ENCODE peak calls at places on chromosomes 13 and 19, in ten cellular contexts. A, X, J, S, O, F, G, V, T and E are unnamed samples. For H3K4me1, the result is how much of the 10 kb centered on the place peaks cover.

GRCh38 chr13:25625361-25625760 is 253.6 kb downstream of the ATP8A2 start:
- DNase-seq in A (no peak), X (no peak), J (no peak), S (no peak), O (no peak), F (no peak), G (no peak), V (no peak), T (no peak), E (no peak)

GRCh38 chr13:52454459-52454824 is 836 bp upstream of the CKAP2 start:
- DNase-seq in A (no peak), X (no peak), J (peak), S (peak), O (no peak), F (no peak), G (peak), V (peak), T (peak), E (peak)

GRCh38 chr13:35470671-35471465 is 5.6 kb downstream of the MAB21L1 start:
- DNase-seq in A (peak), X (peak), J (peak), S (peak), O (peak), F (peak), G (peak), V (peak), T (no peak), E (no peak)

GRCh38 chr19:32566246-32566830 is 14.7 kb upstream of the PDCD5 start:
- DNase-seq in A (no peak), X (no peak), J (peak), S (no peak), O (peak), F (no peak), G (no peak), V (no peak), T (no peak), E (no peak)

GRCh38 chr13:76685938-76686337 is 200.3 kb downstream of the KCTD12 start:
- DNase-seq in A (no peak), X (no peak), J (no peak), S (no peak), O (no peak), F (no peak), G (no peak), V (no peak), T (no peak), E (no peak)

GRCh38 chr19:16581145-16581970 is 9.1 kb upstream of the SLC35E1 start:
- DNase-seq in A (peak), X (no peak), J (no peak), S (no peak), O (no peak), F (peak), G (no peak), V (no peak), T (no peak), E (no peak)

GRCh38 chr19:40585677-40586422 is 9.2 kb downstream of the SHKBP1 start:
- DNase-seq in A (no peak), X (no peak), J (peak), S (no peak), O (peak), F (no peak), G (peak), V (no peak), T (no peak), E (no peak)

GRCh38 chr19:43735957-43736356 is 18.8 kb downstream of the SMG9 start:
- DNase-seq in A (no peak), X (no peak), J (peak), S (no peak), O (no peak), F (no peak), G (no peak), V (no peak), T (no peak), E (no peak)

GRCh38 chr13:97434417-97435296 is 688 bp downstream of the RAP2A start:
- DNase-seq in A (peak), X (peak), J (peak), S (no peak), O (peak), F (peak), G (peak), V (peak), T (peak), E (peak)

GRCh38 chr13:38053896-38054295 is 184.3 kb upstream of the TRPC4 start:
- DNase-seq in A (no peak), X (no peak), J (no peak), S (no peak), O (no peak), F (no peak), G (no peak), V (no peak), T (no peak), E (no peak)

GRCh38 chr19:1904385-1905070 is 671 bp upstream of the ADAT3 start:
- DNase-seq in A (no peak), X (no peak), J (no peak), S (peak), O (peak), F (no peak), G (no peak), V (peak), T (no peak), E (peak)

GRCh38 chr13:41503386-41503785 is 46.0 kb downstream of the RGCC start:
- DNase-seq in A (no peak), X (no peak), J (no peak), S (no peak), O (no peak), F (no peak), G (no peak), V (no peak), T (no peak), E (no peak)

GRCh38 chr13:39037410-39037879 is 444 bp downstream of the PROSER1 start:
- DNase-seq in A (no peak), X (no peak), J (no peak), S (no peak), O (no peak), F (no peak), G (no peak), V (no peak), T (no peak), E (no peak)

GRCh38 chr13:75643693-75644092 is 7.6 kb downstream of the LMO7 start:
- DNase-seq in A (no peak), X (no peak), J (no peak), S (no peak), O (no peak), F (no peak), G (no peak), V (no peak), T (no peak), E (no peak)

GRCh38 chr19:53161123-53161522 is 2.3 kb upstream of the ZNF347 start:
- DNase-seq in A (no peak), X (no peak), J (no peak), S (no peak), O (no peak), F (no peak), G (no peak), V (no peak), T (no peak), E (no peak)

GRCh38 chr13:23433171-23434153 is at the start of gene SACS:
- DNase-seq in A (peak), X (no peak), J (peak), S (peak), O (peak), F (peak), G (peak), V (no peak), T (no peak), E (no peak)

GRCh38 chr13:28138756-28139470 is 568 bp downstream of the PAN3 start:
- DNase-seq in A (peak), X (peak), J (peak), S (peak), O (peak), F (peak), G (peak), V (peak), T (peak), E (peak)

GRCh38 chr19:16078311-16078758 is 2.0 kb downstream of the TPM4 start:
- DNase-seq in A (no peak), X (peak), J (peak), S (peak), O (no peak), F (no peak), G (no peak), V (peak), T (peak), E (no peak)

GRCh38 chr19:17307876-17308377 is 1.4 kb upstream of the DDA1 start:
- DNase-seq in A (no peak), X (no peak), J (no peak), S (no peak), O (no peak), F (no peak), G (no peak), V (no peak), T (no peak), E (no peak)

GRCh38 chr13:35927554-35927953 is 203.6 kb downstream of the DCLK1 start:
- DNase-seq in A (peak), X (no peak), J (peak), S (no peak), O (peak), F (no peak), G (peak), V (no peak), T (no peak), E (no peak)

GRCh38 chr13:102392810-102393209 is 9.0 kb downstream of the FGF14 start:
- DNase-seq in A (no peak), X (no peak), J (no peak), S (no peak), O (no peak), F (no peak), G (no peak), V (no peak), T (no peak), E (no peak)

GRCh38 chr19:8334458-8335342 is 8.4 kb downstream of the KANK3 start:
- DNase-seq in A (no peak), X (peak), J (peak), S (peak), O (peak), F (no peak), G (peak), V (peak), T (peak), E (no peak)

GRCh38 chr13:46600943-46601311 is 48.0 kb downstream of the LRCH1 start:
- DNase-seq in A (no peak), X (no peak), J (no peak), S (no peak), O (no peak), F (no peak), G (no peak), V (no peak), T (no peak), E (no peak)

GRCh38 chr19:17762505-17763229 is 11.4 kb downstream of the FCHO1 start:
- DNase-seq in A (peak), X (no peak), J (peak), S (peak), O (peak), F (no peak), G (peak), V (peak), T (no peak), E (no peak)

GRCh38 chr19:47790398-47790814 is 11.9 kb downstream of the SELENOW start:
- DNase-seq in A (peak), X (peak), J (peak), S (peak), O (peak), F (no peak), G (peak), V (peak), T (peak), E (peak)

GRCh38 chr13:20295956-20296355 is 63.8 kb upstream of the GJB6 start:
- DNase-seq in A (no peak), X (no peak), J (no peak), S (no peak), O (no peak), F (no peak), G (no peak), V (no peak), T (no peak), E (no peak)

GRCh38 chr19:58351996-58352755 is 1.1 kb downstream of the A1BG start:
- DNase-seq in A (no peak), X (no peak), J (no peak), S (no peak), O (no peak), F (no peak), G (no peak), V (no peak), T (no peak), E (no peak)

GRCh38 chr13:19967619-19968018 is 9.1 kb downstream of the ZMYM2 start:
- DNase-seq in A (no peak), X (no peak), J (no peak), S (no peak), O (peak), F (no peak), G (peak), V (no peak), T (peak), E (no peak)

GRCh38 chr13:47794963-47795362 is 206.1 kb downstream of the SUCLA2 start:
- DNase-seq in A (no peak), X (no peak), J (peak), S (no peak), O (peak), F (no peak), G (no peak), V (no peak), T (peak), E (no peak)

GRCh38 chr13:98541701-98542203 is 35.2 kb downstream of the STK24 start:
- DNase-seq in A (peak), X (no peak), J (no peak), S (no peak), O (no peak), F (no peak), G (peak), V (no peak), T (no peak), E (no peak)
- H3K4me1 ChIP-seq in A (half or more), X (half or more), J (under half), S (under half), O (under half), F (half or more), G (under half), V (half or more), T (half or more), E (under half)

GRCh38 chr19:6480843-6481415 is 658 bp downstream of the DENND1C start:
- DNase-seq in A (no peak), X (no peak), J (no peak), S (no peak), O (no peak), F (no peak), G (no peak), V (no peak), T (peak), E (no peak)
- H3K27ac ChIP-seq in A (no peak), X (no peak), J (no peak), S (no peak), O (no peak), F (no peak), G (no peak), V (peak), T (peak), E (peak)

GRCh38 chr13:110133425-110134235 is 173.3 kb downstream of the COL4A1 start:
- DNase-seq in A (no peak), X (no peak), J (no peak), S (no peak), O (no peak), F (no peak), G (no peak), V (no peak), T (no peak), E (no peak)
- H3K4me1 ChIP-seq in A (under half), X (under half), J (under half), S (half or more), O (under half), F (under half), G (under half), V (under half), T (under half), E (under half)

GRCh38 chr19:36151144-36152051 is 849 bp downstream of the COX7A1 start:
- DNase-seq in A (peak), X (peak), J (no peak), S (no peak), O (peak), F (peak), G (no peak), V (no peak), T (no peak), E (no peak)

GRCh38 chr19:36152886-36153525 is 759 bp upstream of the COX7A1 start:
- DNase-seq in A (no peak), X (no peak), J (peak), S (no peak), O (no peak), F (no peak), G (no peak), V (no peak), T (no peak), E (peak)

GRCh38 chr19:36150586-36150985 is 1.7 kb downstream of the COX7A1 start:
- DNase-seq in A (no peak), X (no peak), J (no peak), S (no peak), O (no peak), F (no peak), G (no peak), V (no peak), T (no peak), E (no peak)

GRCh38 chr19:36149673-36150406 is 2.4 kb downstream of the COX7A1 start:
- DNase-seq in A (no peak), X (no peak), J (no peak), S (no peak), O (no peak), F (no peak), G (no peak), V (no peak), T (no peak), E (no peak)

GRCh38 chr19:36152061-36152885 is at the start of gene COX7A1:
- DNase-seq in A (peak), X (peak), J (no peak), S (no peak), O (peak), F (peak), G (peak), V (peak), T (no peak), E (peak)
- H3K27ac ChIP-seq in A (peak), X (peak), J (no peak), S (no peak), O (no peak), F (peak), G (peak), V (peak), T (no peak), E (peak)

GRCh38 chr13:30121666-30122065 is 185.7 kb downstream of the KATNAL1 start:
- DNase-seq in A (no peak), X (no peak), J (no peak), S (no peak), O (no peak), F (no peak), G (no peak), V (no peak), T (no peak), E (no peak)

GRCh38 chr13:30126903-30127428 is 180.4 kb downstream of the KATNAL1 start:
- DNase-seq in A (no peak), X (no peak), J (peak), S (no peak), O (no peak), F (no peak), G (no peak), V (no peak), T (no peak), E (no peak)

GRCh38 chr13:30125422-30126073 is 181.8 kb downstream of the KATNAL1 start:
- DNase-seq in A (peak), X (no peak), J (peak), S (no peak), O (peak), F (no peak), G (no peak), V (no peak), T (no peak), E (no peak)

GRCh38 chr13:30123575-30123974 is 183.8 kb downstream of the KATNAL1 start:
- DNase-seq in A (no peak), X (no peak), J (no peak), S (no peak), O (no peak), F (no peak), G (no peak), V (no peak), T (no peak), E (no peak)

DNA sequence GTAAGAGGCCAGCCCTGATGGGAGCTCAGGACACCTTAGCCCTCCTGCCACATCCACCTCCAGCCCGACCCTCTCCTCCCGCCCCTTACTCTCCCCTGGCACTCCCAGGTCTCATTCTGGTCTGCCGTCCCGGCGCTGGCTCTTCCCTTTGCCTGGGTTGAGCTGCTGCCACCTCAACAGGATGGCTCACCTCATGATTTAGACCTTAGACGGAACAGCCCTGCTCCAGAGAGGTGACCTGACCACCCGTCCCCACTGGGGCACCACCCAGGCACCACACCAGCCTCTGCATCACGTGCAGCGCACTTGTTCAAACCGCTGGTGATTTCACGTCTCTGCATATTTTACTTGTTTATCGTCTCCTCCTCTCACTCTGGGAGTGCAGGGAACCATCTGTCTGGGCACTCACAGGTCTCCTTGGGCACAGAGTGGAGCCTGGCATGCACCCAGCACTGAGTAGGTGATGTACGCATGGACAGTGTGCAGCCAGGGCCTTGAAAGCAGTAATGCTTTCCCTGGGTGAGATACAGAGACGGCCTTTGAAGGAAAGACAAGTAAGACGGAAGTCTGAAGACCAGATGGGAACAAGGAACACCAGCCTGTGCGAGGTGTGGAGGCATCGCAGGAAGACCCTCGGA is 183.1 kb downstream of the KATNAL1 start:
- DNase-seq in A (no peak), X (no peak), J (no peak), S (no peak), O (no peak), F (no peak), G (no peak), V (no peak), T (no peak), E (no peak)
- H3K4me1 ChIP-seq in A (under half), X (under half), J (under half), S (under half), O (under half), F (under half), G (under half), V (under half), T (under half), E (under half)

GRCh38 chr19:51368366-51369282 is at the start of gene CLDND2:
- DNase-seq in A (no peak), X (no peak), J (no peak), S (no peak), O (no peak), F (no peak), G (no peak), V (no peak), T (no peak), E (no peak)

GRCh38 chr19:51372649-51373504 is at the start of gene NKG7:
- DNase-seq in A (no peak), X (no peak), J (no peak), S (no peak), O (no peak), F (no peak), G (no peak), V (no peak), T (peak), E (peak)

GRCh38 chr19:51370230-51370629 is 1.4 kb upstream of the CLDND2 start:
- DNase-seq in A (no peak), X (no peak), J (no peak), S (no peak), O (no peak), F (no peak), G (no peak), V (no peak), T (no peak), E (no peak)

GRCh38 chr19:51371186-51371690 is 1.2 kb downstream of the NKG7 start:
- DNase-seq in A (no peak), X (no peak), J (no peak), S (no peak), O (no peak), F (no peak), G (no peak), V (no peak), T (no peak), E (no peak)

DNA sequence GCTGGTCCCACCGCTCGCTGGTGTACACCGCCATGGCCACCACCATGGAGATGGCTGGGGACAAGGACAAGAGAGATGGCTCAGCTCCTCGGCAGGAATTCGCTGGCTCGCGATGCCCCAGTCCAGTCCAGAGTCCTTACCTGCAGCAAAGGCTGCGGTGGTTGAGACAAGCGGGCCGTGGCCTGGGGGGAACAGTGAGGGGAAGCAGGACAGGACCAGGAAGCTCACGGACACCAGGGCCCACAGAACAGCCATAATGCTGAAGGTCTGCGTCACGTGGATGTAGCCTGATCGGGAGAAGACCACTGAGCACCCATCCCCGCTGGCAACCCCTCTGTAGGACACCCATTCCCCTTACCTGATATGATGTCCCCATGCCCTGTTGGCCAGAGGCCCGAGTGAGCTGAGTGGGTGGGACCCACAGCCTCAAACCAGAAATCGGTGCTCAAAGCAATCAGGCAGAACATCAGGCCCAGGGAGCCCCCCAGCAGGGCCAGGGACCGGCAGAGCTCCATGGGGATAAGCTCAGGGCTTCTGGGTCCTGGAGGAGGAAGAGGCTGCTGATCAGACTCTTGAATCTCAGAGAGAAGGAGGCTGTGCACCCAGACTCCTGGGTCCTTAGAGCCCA is 319 bp downstream of the NKG7 start:
- DNase-seq in A (no peak), X (no peak), J (no peak), S (no peak), O (no peak), F (no peak), G (no peak), V (no peak), T (no peak), E (no peak)
- H3K27ac ChIP-seq in A (no peak), X (no peak), J (no peak), S (no peak), O (no peak), F (no peak), G (no peak), V (peak), T (no peak), E (peak)